ENCODE peak calls at places on chromosomes 6 and 20, in five cellular contexts. H, J, W, K and D are unnamed samples.

GRCh38 chr6:111725446-111726112 is 119.9 kb upstream of the TRAF3IP2 start:
- DNase-seq in H (no peak), J (no peak), W (no peak), K (no peak), D (no peak)

GRCh38 chr6:71510057-71510713 is 221.6 kb downstream of the OGFRL1 start:
- DNase-seq in H (peak), J (peak), W (peak), K (peak), D (no peak)

GRCh38 chr20:10671850-10672578 is 1.8 kb downstream of the JAG1 start:
- DNase-seq in H (peak), J (peak), W (peak), K (peak), D (no peak)

GRCh38 chr6:112827793-112828192 is 480.7 kb downstream of the RFPL4B start:
- DNase-seq in H (peak), J (no peak), W (no peak), K (no peak), D (no peak)

GRCh38 chr20:45704969-45705637 is at the start of gene WFDC10B:
- DNase-seq in H (no peak), J (no peak), W (no peak), K (peak), D (no peak)

GRCh38 chr6:121925024-121925423 is 474.4 kb upstream of the HSF2 start:
- DNase-seq in H (no peak), J (no peak), W (no peak), K (no peak), D (no peak)

GRCh38 chr6:109048176-109048575 is 46.5 kb downstream of the SESN1 start:
- DNase-seq in H (no peak), J (no peak), W (no peak), K (no peak), D (no peak)

GRCh38 chr6:24357336-24358218 is at the start of gene DCDC2:
- DNase-seq in H (peak), J (peak), W (peak), K (peak), D (no peak)

GRCh38 chr20:59412251-59412650 is 111.8 kb downstream of the EDN3 start:
- DNase-seq in H (peak), J (no peak), W (no peak), K (no peak), D (no peak)

GRCh38 chr6:130132286-130132701 is 90.5 kb downstream of the SAMD3 start:
- DNase-seq in H (no peak), J (no peak), W (no peak), K (no peak), D (no peak)

GRCh38 chr6:108302371-108302770 is 7.5 kb downstream of the AFG1L start:
- DNase-seq in H (no peak), J (no peak), W (no peak), K (no peak), D (no peak)

GRCh38 chr20:54263266-54263665 is 55.4 kb downstream of the PFDN4 start:
- DNase-seq in H (no peak), J (no peak), W (no peak), K (peak), D (no peak)

GRCh38 chr6:128491643-128492206 is 28.7 kb downstream of the PTPRK start:
- DNase-seq in H (no peak), J (peak), W (no peak), K (peak), D (no peak)

GRCh38 chr6:45558858-45559257 is 181.1 kb upstream of the SUPT3H start:
- DNase-seq in H (no peak), J (no peak), W (no peak), K (no peak), D (no peak)

GRCh38 chr20:48808382-48809034 is 19.3 kb downstream of the PREX1 start:
- DNase-seq in H (no peak), J (no peak), W (no peak), K (no peak), D (no peak)

GRCh38 chr6:9404351-9405146 is 969.2 kb upstream of the SLC35B3 start:
- DNase-seq in H (no peak), J (no peak), W (no peak), K (no peak), D (no peak)

GRCh38 chr20:44704551-44704971 is 10.6 kb upstream of the CCN5 start:
- DNase-seq in H (no peak), J (no peak), W (no peak), K (peak), D (no peak)

GRCh38 chr6:41022294-41022693 is 16.7 kb downstream of the UNC5CL start:
- DNase-seq in H (no peak), J (no peak), W (no peak), K (no peak), D (no peak)

GRCh38 chr6:25602680-25602982 is 49.4 kb upstream of the SCGN start:
- DNase-seq in H (no peak), J (no peak), W (no peak), K (no peak), D (no peak)

GRCh38 chr6:54060286-54060685 is 51.0 kb upstream of the MLIP start:
- DNase-seq in H (no peak), J (no peak), W (no peak), K (peak), D (no peak)

GRCh38 chr6:39169448-39170344 is 54.7 kb upstream of the SAYSD1 start:
- DNase-seq in H (peak), J (no peak), W (no peak), K (no peak), D (no peak)

GRCh38 chr20:39778847-39779641 is 816.9 kb downstream of the DHX35 start:
- DNase-seq in H (no peak), J (no peak), W (peak), K (no peak), D (no peak)

GRCh38 chr20:57342829-57343228 is 8.2 kb upstream of the RAE1 start:
- DNase-seq in H (no peak), J (no peak), W (no peak), K (peak), D (no peak)

GRCh38 chr6:113999284-113999683 is 28.3 kb upstream of the HDAC2 start:
- DNase-seq in H (no peak), J (no peak), W (no peak), K (no peak), D (no peak)

GRCh38 chr6:113995632-113996031 is 24.7 kb upstream of the HDAC2 start:
- DNase-seq in H (peak), J (peak), W (peak), K (peak), D (no peak)

GRCh38 chr6:113997106-113997505 is 26.2 kb upstream of the HDAC2 start:
- DNase-seq in H (no peak), J (no peak), W (no peak), K (peak), D (no peak)

GRCh38 chr6:113998811-113999210 is 27.9 kb upstream of the HDAC2 start:
- DNase-seq in H (no peak), J (no peak), W (no peak), K (no peak), D (no peak)

GRCh38 chr6:113994934-113995342 is 24.0 kb upstream of the HDAC2 start:
- DNase-seq in H (no peak), J (no peak), W (peak), K (peak), D (peak)
- TF ChIP-seq CTCF in H (peak), J (no peak), W (peak), K (peak), D (peak)

GRCh38 chr6:138945354-138945753 is 42.7 kb downstream of the REPS1 start:
- DNase-seq in H (no peak), J (no peak), W (peak), K (no peak), D (no peak)
- TF ChIP-seq CTCF in H (no peak), J (no peak), W (peak), K (peak), D (peak)

GRCh38 chr20:35341366-35342028 is 49.3 kb upstream of the FAM83C start:
- DNase-seq in H (no peak), J (no peak), W (no peak), K (no peak), D (no peak)
- TF ChIP-seq CTCF in H (no peak), J (no peak), W (no peak), K (no peak), D (no peak)

GRCh38 chr6:30647039-30647801 is at the start of gene C6orf136:
- DNase-seq in H (peak), J (peak), W (peak), K (peak), D (peak)
- TF ChIP-seq CTCF in H (no peak), J (no peak), W (no peak), K (no peak), D (no peak)

DNA sequence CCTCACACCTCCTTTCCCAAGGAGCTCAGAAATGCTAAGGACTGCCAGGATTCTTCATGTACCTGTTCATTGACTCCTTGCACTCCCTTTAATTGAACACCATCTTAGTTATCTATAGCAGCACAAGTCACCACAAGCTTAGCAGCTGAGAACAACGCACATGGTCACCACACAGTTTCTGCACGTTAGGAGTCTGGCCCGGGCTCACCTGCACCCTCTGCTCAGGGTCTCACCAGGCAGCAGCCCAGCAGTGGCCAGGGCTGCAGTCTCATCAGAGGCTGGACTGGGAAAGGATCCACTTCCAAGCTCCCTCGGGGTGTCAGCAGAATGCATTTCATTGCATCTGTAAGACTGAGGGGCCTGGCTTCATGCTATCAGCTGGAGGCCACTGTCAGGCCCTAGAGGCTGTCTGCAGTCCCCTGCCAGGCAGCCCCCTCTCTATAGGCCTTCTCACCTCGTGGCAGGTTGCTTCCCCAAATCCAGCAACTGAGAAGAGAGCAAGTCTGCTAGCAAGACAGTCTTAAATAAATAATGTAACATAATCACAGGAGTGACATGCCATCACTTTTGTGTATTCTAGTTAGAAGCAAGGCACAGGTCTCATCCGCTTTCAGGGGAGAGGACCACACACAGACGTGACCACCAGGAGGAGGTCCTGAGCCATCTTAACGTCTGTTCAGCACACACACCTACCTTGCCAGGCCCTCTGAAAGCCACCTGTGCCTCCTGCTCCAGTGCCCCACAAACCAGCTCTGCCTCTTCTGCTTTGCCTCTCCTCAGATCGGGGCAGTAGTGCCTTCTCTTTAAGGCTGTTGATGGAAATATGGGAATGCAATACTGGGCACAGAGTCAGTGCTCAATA is 165.2 kb upstream of the CST7 start:
- DNase-seq in H (peak), J (no peak), W (peak), K (no peak), D (no peak)
- TF ChIP-seq CTCF in H (no peak), J (no peak), W (peak), K (no peak), D (peak)

GRCh38 chr6:42268835-42269204 is 51.2 kb upstream of the MRPS10 start:
- DNase-seq in H (no peak), J (no peak), W (no peak), K (no peak), D (no peak)

GRCh38 chr6:42264852-42265390 is 47.3 kb upstream of the MRPS10 start:
- DNase-seq in H (peak), J (no peak), W (no peak), K (no peak), D (no peak)

GRCh38 chr6:42268016-42268834 is 50.6 kb upstream of the MRPS10 start:
- DNase-seq in H (no peak), J (no peak), W (no peak), K (no peak), D (no peak)

GRCh38 chr6:42264146-42264851 is 46.6 kb upstream of the MRPS10 start:
- DNase-seq in H (peak), J (no peak), W (no peak), K (no peak), D (no peak)

DNA sequence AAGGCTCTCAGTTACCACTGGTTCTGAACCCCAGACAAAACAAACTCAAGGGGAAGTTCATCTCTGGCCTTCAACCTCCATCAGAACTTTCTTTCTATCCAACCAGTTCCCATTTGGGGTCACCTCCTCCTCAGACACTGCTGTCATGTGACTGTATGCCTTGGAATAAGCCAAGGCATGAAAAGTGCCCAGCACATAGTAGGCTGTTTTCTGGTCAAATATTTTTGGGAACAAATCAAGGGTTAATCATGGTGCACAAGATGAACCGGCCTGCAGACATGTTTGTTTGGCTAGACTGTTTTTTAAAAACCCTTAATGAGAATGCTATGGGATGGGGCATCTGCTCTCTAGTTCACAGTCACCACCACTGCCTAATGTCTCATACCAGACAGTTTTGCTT is 48.9 kb upstream of the MRPS10 start:
- DNase-seq in H (no peak), J (no peak), W (no peak), K (no peak), D (no peak)
- TF ChIP-seq CTCF in H (no peak), J (no peak), W (no peak), K (no peak), D (no peak)

GRCh38 chr6:4727671-4728435 is 48.4 kb upstream of the CDYL start:
- DNase-seq in H (no peak), J (no peak), W (peak), K (peak), D (no peak)
- TF ChIP-seq CTCF in H (no peak), J (no peak), W (peak), K (no peak), D (no peak)